ENCODE peak calls at places on chromosomes 2 and 18, in four cellular contexts. K, Q, J and H are unnamed samples.
A peak's percentile ranks its signal among the peaks of the same experiment; 100 is the strongest.

GRCh38 chr2:205352120-205352519 is 330.2 kb upstream of the NRP2 start:
- DNase-seq in J (no peak), Q (no peak), K (no peak), H (no peak)

GRCh38 chr2:45169339-45170190 is 160.3 kb upstream of the SIX2 start:
- DNase-seq in Q (no peak), K (peak; percentile 21), J (peak; percentile 24), H (peak; percentile 15)

GRCh38 chr2:219254590-219255219 is 987 bp upstream of the TUBA4A start:
- DNase-seq in Q (peak; percentile 28), J (no peak), K (no peak), H (no peak)

GRCh38 chr2:182435754-182436153 is 8.9 kb upstream of the PDE1A start:
- DNase-seq in J (peak; percentile 61), Q (peak; percentile 34), K (no peak), H (no peak)

GRCh38 chr2:143954208-143954607 is 565.7 kb downstream of the ZEB2 start:
- DNase-seq in Q (peak; percentile 18), K (no peak), J (peak; percentile 55), H (no peak)

GRCh38 chr2:68345129-68345875 is 19.8 kb upstream of the PLEK start:
- DNase-seq in J (peak; percentile 32), K (no peak), Q (no peak), H (no peak)

GRCh38 chr2:172102159-172102857 is 392 bp downstream of the DLX2 start:
- DNase-seq in Q (peak; percentile 92), J (peak; percentile 50), K (no peak), H (no peak)

GRCh38 chr2:196331143-196331542 is 159.8 kb upstream of the STK17B start:
- DNase-seq in J (peak; percentile 93), K (peak; percentile 66), Q (peak; percentile 76), H (no peak)

GRCh38 chr2:31987454-31987853 is 23.4 kb downstream of the MEMO1 start:
- DNase-seq in Q (peak; percentile 57), K (no peak), J (peak; percentile 70), H (peak; percentile 55)

GRCh38 chr18:51051105-51051712 is 21.2 kb downstream of the SMAD4 start:
- DNase-seq in J (peak; percentile 73), K (peak; percentile 74), Q (peak; percentile 43), H (peak; percentile 8)

GRCh38 chr18:3441290-3441689 is 8.7 kb upstream of the TGIF1 start:
- DNase-seq in Q (peak; percentile 21), K (peak; percentile 35), J (no peak), H (no peak)

GRCh38 chr2:172283476-172283875 is 143.9 kb upstream of the ITGA6 start:
- DNase-seq in J (no peak), Q (peak; percentile 51), K (no peak), H (no peak)

GRCh38 chr2:129923265-129924141 is 56.0 kb upstream of the RAB6C start:
- DNase-seq in K (peak; percentile 67), J (peak; percentile 54), Q (peak; percentile 28), H (peak; percentile 36)

GRCh38 chr2:220491633-220492032 is 864.2 kb downstream of the SLC4A3 start:
- DNase-seq in Q (no peak), J (no peak), K (no peak), H (no peak)

DNA sequence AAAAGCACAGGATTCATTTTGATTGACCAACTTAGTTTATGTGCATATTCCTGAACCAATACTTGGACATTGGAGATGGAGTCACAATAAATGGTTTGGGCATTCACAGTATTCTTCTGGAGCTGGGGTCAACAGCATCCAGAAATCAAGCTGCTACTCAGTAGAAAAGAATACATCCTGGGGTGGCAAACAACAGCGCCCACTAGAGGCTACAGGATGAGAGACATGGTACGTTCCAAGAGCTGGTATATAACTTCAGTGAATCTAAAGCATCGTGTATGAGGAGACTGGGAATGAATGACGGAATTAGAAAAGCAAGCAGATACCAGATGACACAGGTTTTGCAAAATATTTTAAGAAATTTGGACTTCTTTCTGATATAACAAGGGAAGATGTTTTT is 142.9 kb upstream of the FIGN start:
- DNase-seq in K (peak; percentile 25), J (peak; percentile 45), Q (no peak), H (peak; percentile 5)
- TF ChIP-seq CTCF in K (peak; percentile 43), J (peak; percentile 73), Q (peak; percentile 73), H (peak; percentile 50)

GRCh38 chr2:74945783-74946165 is 12.7 kb upstream of the POLE4 start:
- DNase-seq in Q (no peak), K (no peak), J (no peak), H (no peak)
- TF ChIP-seq CTCF in Q (no peak), K (no peak), J (no peak), H (no peak)

GRCh38 chr2:187174582-187174981 is 273.5 kb downstream of the CALCRL start:
- DNase-seq in Q (no peak), J (peak; percentile 6), K (no peak), H (no peak)
- TF ChIP-seq CTCF in Q (peak; percentile 72), J (peak; percentile 47), K (peak; percentile 21), H (peak; percentile 19)

GRCh38 chr2:203809084-203809521 is 58.5 kb upstream of the CTLA4 start:
- DNase-seq in J (peak; percentile 74), K (no peak), Q (peak; percentile 47), H (no peak)

GRCh38 chr2:203812294-203813221 is 55.0 kb upstream of the CTLA4 start:
- DNase-seq in Q (no peak), J (no peak), K (no peak), H (no peak)

GRCh38 chr2:203809991-203810510 is 57.5 kb upstream of the CTLA4 start:
- DNase-seq in J (no peak), K (no peak), Q (no peak), H (no peak)

GRCh38 chr2:203813684-203814083 is 53.9 kb upstream of the CTLA4 start:
- DNase-seq in J (no peak), Q (no peak), K (no peak), H (no peak)

DNA sequence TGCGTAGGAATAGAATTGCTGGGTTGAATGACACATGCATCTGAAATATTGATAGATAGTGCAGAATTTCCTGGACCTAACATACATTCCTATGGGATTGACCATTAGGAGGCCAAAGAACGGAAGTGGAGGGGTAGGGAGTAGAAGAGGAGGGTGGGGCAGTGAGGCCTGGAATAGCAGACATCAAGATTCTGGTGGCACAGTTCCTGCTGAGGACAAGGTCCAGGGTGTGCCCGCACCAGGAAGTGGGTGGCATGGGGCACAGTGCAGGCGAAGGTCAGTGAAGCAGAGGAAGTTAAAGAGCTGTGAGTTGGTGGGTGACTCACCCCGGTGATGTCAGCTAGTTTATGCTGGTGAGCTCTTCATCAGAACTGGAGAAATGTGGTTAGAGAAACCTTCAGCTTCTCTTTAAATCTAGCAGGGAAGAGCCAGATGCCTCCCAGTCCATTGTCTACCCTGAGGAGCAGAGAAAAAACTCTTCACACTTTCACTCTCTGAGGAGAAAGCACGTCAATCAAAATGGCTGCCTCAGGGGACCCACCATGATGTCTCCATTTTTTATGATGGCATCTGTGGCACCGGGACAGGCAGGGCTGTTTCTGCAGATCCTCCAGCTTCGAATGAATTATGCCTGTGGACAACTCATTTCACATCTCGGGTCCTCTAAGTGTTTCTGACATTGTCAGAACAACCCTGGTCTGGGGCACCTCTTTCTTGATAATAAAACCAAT is 55.9 kb upstream of the CTLA4 start:
- DNase-seq in K (peak; percentile 61), J (peak; percentile 95), Q (peak; percentile 84), H (peak; percentile 74)
- TF ChIP-seq CTCF in K (no peak), J (no peak), Q (no peak), H (no peak)

GRCh38 chr2:109614715-109615636 is 812 bp downstream of the SOWAHC start:
- DNase-seq in J (no peak), Q (no peak), K (peak; percentile 51), H (no peak)

GRCh38 chr2:109613922-109614714 is at the start of the genes SEPTIN10 and SOWAHC:
- DNase-seq in K (peak; percentile 99), Q (peak; percentile 99), J (peak; percentile 99), H (peak; percentile 93)

GRCh38 chr2:109616184-109616583 is 2.0 kb downstream of the SOWAHC start:
- DNase-seq in K (no peak), Q (no peak), J (no peak), H (no peak)

GRCh38 chr2:109612991-109613921 is 510 bp downstream of the SEPTIN10 start:
- DNase-seq in J (peak; percentile 72), K (peak; percentile 75), Q (peak; percentile 41), H (no peak)

DNA sequence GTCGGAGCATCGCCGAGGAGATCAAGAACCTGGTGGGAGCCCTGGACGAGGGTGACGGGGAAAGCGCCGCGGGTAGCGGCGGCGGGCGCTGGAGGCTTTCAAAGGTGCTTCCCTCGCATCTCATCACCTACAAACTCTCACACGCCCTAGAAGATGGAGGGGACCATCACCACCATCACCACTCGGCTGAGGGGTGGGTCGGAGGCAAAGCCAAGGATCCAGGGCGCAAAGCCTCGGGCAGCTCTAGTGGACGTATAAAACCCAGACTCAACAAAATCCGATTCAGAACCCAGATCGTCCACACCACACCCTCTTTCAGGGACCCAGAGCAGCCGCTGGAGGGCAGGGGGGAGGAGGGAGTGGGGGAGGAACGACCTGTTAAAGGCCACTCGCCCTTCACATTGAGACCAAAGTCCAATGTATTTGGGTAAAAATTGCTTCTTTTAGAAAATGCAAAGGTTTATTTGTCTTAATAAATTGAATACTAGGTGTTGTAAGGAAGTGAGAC is 1.5 kb downstream of the SOWAHC start:
- DNase-seq in K (no peak), Q (no peak), J (no peak), H (peak; percentile 44)
- TF ChIP-seq CTCF in K (peak; percentile 15), Q (no peak), J (no peak), H (peak; percentile 39)

GRCh38 chr2:177234267-177234666 is 21.7 kb downstream of the HNRNPA3 start:
- DNase-seq in Q (no peak), J (no peak), K (no peak), H (no peak)
- TF ChIP-seq CTCF in Q (no peak), J (no peak), K (no peak), H (no peak)

DNA sequence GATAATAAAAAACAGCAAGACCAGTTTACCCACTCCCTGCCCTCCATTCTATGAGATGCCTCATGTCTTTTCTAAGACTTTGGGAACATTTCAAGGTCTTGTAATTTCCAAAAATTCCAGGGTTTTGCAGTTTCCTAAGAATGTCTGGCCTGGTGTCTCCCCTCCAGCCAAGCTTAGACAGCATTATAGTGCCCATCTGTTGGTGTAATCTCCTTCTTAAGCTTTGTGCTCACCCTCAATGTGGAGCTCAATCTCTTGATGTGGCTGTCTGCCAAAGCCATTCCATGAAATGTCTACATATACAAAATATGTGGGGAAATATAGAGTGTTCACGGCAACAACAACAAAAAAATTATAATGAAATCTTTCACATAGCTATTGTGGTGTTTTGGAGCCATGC is 558.4 kb downstream of the PIK3C3 start:
- DNase-seq in K (no peak), Q (no peak), J (no peak), H (no peak)
- TF ChIP-seq CTCF in K (no peak), Q (no peak), J (no peak), H (no peak)

GRCh38 chr2:169871994-169872393 is 44.7 kb downstream of the UBR3 start:
- DNase-seq in K (no peak), Q (no peak), J (no peak), H (no peak)

DNA sequence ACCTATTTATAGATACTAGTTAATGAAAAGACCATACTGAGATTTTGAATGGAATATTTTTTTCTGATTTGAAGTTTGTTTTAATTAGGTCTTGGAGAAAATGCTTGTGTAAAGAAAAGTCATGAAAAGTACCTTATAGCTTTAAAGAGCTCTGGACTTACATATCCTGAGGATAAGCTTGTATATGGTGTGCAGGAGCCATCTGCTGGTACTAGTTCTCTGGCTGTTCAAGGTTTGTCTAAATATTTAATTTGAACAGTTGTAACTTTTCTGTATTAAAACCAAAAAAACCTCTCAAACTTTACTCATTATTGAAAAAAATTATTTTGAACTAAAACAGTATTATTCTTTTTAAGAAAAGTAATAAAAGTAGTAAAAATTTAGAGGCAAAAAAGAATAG is 50.2 kb downstream of the UBR3 start:
- DNase-seq in J (peak; percentile 31), K (peak; percentile 29), Q (no peak), H (peak; percentile 7)
- TF ChIP-seq CTCF in J (peak; percentile 18), K (peak; percentile 57), Q (peak; percentile 47), H (peak; percentile 35)